ENCODE peak calls at places on chromosome 3, in nine cellular contexts. C is stimulated activated CD4-positive, alpha-beta T cell treated with anti-CD3 and anti-CD28 coated beads, Interleukin-12 subunit alpha, Interleukin-12 subunit beta, amount 100 ng/mL, for 4 hours; K is activated CD4-positive, alpha-beta T cell treated with anti-CD3 and anti-CD28 coated beads for 4 hours; Y is stimulated activated CD8-positive, alpha-beta memory T cell treated with anti-CD3 and anti-CD28 coated beads, Interleukin-2, amount 100 ng/mL, for 48 hours; M is activated effector memory CD4-positive, alpha-beta T cell treated with anti-CD3 and anti-CD28 coated beads, Interleukin-2, amount 50 U/mL, for 16 hours; A is fibroblast of the conjunctiva; D is nephron progenitor cell; B is brain microvascular endothelial cell; H is memory B cell. L is an unnamed sample.

GRCh38 chr3:97914390-97914789 is 57.8 kb downstream of the RIOX2 start:
- DNase-seq in K (no peak), M (no peak), H (no peak), C (no peak), B (peak; percentile 10), A (no peak), D (no peak), Y (no peak), L (no peak)

GRCh38 chr3:145266368-145266767 is 894.6 kb downstream of the PLOD2 start:
- DNase-seq in D (no peak), C (no peak), A (no peak), B (no peak), K (no peak), M (no peak), Y (no peak), H (no peak), L (no peak)

GRCh38 chr3:94158461-94158860 is 95.6 kb downstream of the NSUN3 start:
- DNase-seq in A (no peak), K (no peak), D (no peak), Y (no peak), H (no peak), M (no peak), B (no peak), C (no peak), L (no peak)

GRCh38 chr3:195582947-195583346 is 793 bp downstream of the APOD start:
- DNase-seq in K (no peak), C (no peak), D (no peak), H (no peak), Y (no peak), A (no peak), B (no peak), M (no peak), L (no peak)

GRCh38 chr3:196323723-196324122 is 5.7 kb upstream of the DYNLT2B start:
- DNase-seq in M (no peak), K (no peak), Y (no peak), C (no peak), A (no peak), H (no peak), D (peak; percentile 23), B (no peak), L (no peak)

GRCh38 chr3:135056084-135056730 is 261.1 kb downstream of the EPHB1 start:
- DNase-seq in B (no peak), H (no peak), Y (no peak), M (no peak), A (no peak), D (no peak), C (no peak), K (no peak), L (no peak)

GRCh38 chr3:98243843-98244242 is 20.2 kb upstream of the OR5H6 start:
- DNase-seq in M (no peak), Y (no peak), C (no peak), D (no peak), K (no peak), A (no peak), B (no peak), H (no peak), L (no peak)

GRCh38 chr3:161349529-161350278 is 21.6 kb downstream of the SPTSSB start:
- DNase-seq in B (peak; percentile 80), H (no peak), M (peak; percentile 61), K (peak; percentile 41), D (no peak), A (peak; percentile 85), Y (no peak), C (no peak), L (peak; percentile 37)

GRCh38 chr3:134423153-134423552 is 48.9 kb upstream of the AMOTL2 start:
- DNase-seq in M (no peak), D (peak; percentile 37), H (no peak), A (no peak), C (no peak), B (peak; percentile 24), Y (no peak), K (no peak), L (no peak)